ENCODE peak calls at places on chromosomes 4 and X, in eight cellular contexts. R is suprapubic skin, M is lower leg skin, A is heart right ventricle, P is cardiac fibroblast, Q is OCI-LY7, S is cardiac muscle cell, I is choroid plexus epithelial cell. W is an unnamed sample.

GRCh38 chrX:154358829-154359228 is 15.6 kb downstream of the FLNA start:
- DNase-seq in R (no peak), M (no peak), A (no peak), P (no peak), Q (no peak), S (no peak), I (no peak), W (no peak)

GRCh38 chr4:82786004-82786400 is 12.6 kb downstream of the SCD5 start:
- DNase-seq in R (no peak), M (no peak), A (no peak), P (no peak), Q (no peak), S (no peak), I (no peak), W (no peak)

GRCh38 chr4:129738175-129738574 is 642.2 kb downstream of the C4orf33 start:
- DNase-seq in R (no peak), M (no peak), A (no peak), P (no peak), Q (no peak), S (no peak), I (no peak), W (no peak)

GRCh38 chr4:141027421-141027820 is 105.8 kb downstream of the RNF150 start:
- DNase-seq in R (no peak), M (no peak), A (peak), P (peak), Q (no peak), S (peak), I (no peak), W (no peak)

GRCh38 chr4:39025552-39026085 is 6.6 kb downstream of the TMEM156 start:
- DNase-seq in R (no peak), M (no peak), A (no peak), P (peak), Q (peak), S (no peak), I (peak), W (no peak)

GRCh38 chr4:26264109-26264508 is 56.7 kb upstream of the RBPJ start:
- DNase-seq in R (no peak), M (no peak), A (no peak), P (no peak), Q (no peak), S (no peak), I (no peak), W (no peak)

GRCh38 chr4:147513051-147513450 is 32.2 kb downstream of the EDNRA start:
- DNase-seq in R (no peak), M (no peak), A (no peak), P (no peak), Q (no peak), S (no peak), I (no peak), W (no peak)

GRCh38 chrX:12419591-12419990 is 281.3 kb downstream of the FRMPD4 start:
- DNase-seq in R (no peak), M (no peak), A (no peak), P (peak), Q (no peak), S (no peak), I (no peak), W (no peak)

GRCh38 chrX:153685179-153685536 is 2.6 kb upstream of the SLC6A8 start:
- DNase-seq in R (no peak), M (no peak), A (no peak), P (no peak), Q (no peak), S (peak), I (no peak), W (no peak)

GRCh38 chrX:110036162-110037033 is 33.5 kb downstream of the TMEM164 start:
- DNase-seq in R (no peak), M (no peak), A (no peak), P (no peak), Q (no peak), S (no peak), I (no peak), W (no peak)

GRCh38 chrX:36867143-36867542 is 141.0 kb upstream of the FAM47C start:
- DNase-seq in R (no peak), M (no peak), A (no peak), P (peak), Q (peak), S (peak), I (peak), W (peak)

GRCh38 chrX:49704692-49705404 is 9.1 kb upstream of the PAGE1 start:
- DNase-seq in R (no peak), M (no peak), A (no peak), P (no peak), Q (no peak), S (no peak), I (no peak), W (no peak)

GRCh38 chr4:38710053-38710452 is 46.1 kb downstream of the KLF3 start:
- DNase-seq in R (no peak), M (no peak), A (no peak), P (no peak), Q (no peak), S (no peak), I (no peak), W (peak)

GRCh38 chr4:141432000-141432712 is 204.2 kb upstream of the IL15 start:
- DNase-seq in R (no peak), M (no peak), A (no peak), P (peak), Q (no peak), S (no peak), I (peak), W (no peak)

GRCh38 chr4:41212221-41213203 is 1.8 kb downstream of the APBB2 start:
- DNase-seq in R (no peak), M (no peak), A (peak), P (peak), Q (peak), S (peak), I (peak), W (peak)

GRCh38 chr4:2671267-2671895 is 84.8 kb downstream of the TNIP2 start:
- DNase-seq in R (no peak), M (peak), A (no peak), P (no peak), Q (no peak), S (no peak), I (no peak), W (no peak)

GRCh38 chr4:3257691-3258482 is 8.9 kb downstream of the MSANTD1 start:
- DNase-seq in R (no peak), M (peak), A (peak), P (peak), Q (no peak), S (no peak), I (peak), W (no peak)

GRCh38 chr4:111678466-111678865 is 466.8 kb upstream of the FAM241A start:
- DNase-seq in R (no peak), M (no peak), A (no peak), P (peak), Q (no peak), S (no peak), I (peak), W (no peak)

GRCh38 chr4:155040031-155040430 is 168.4 kb upstream of the NPY2R start:
- DNase-seq in R (no peak), M (no peak), A (no peak), P (no peak), Q (no peak), S (no peak), I (no peak), W (no peak)

GRCh38 chrX:43939187-43939926 is 33.8 kb downstream of the NDP start:
- DNase-seq in R (no peak), M (no peak), A (no peak), P (peak), Q (no peak), S (no peak), I (peak), W (no peak)

GRCh38 chr4:168514249-168514852 is 17.5 kb downstream of the PALLD start:
- DNase-seq in R (no peak), M (no peak), A (no peak), P (peak), Q (peak), S (peak), I (peak), W (peak)

GRCh38 chr4:19748911-19749473 is 502.7 kb upstream of the SLIT2 start:
- DNase-seq in R (no peak), M (no peak), A (no peak), P (no peak), Q (no peak), S (no peak), I (no peak), W (no peak)

GRCh38 chrX:40156472-40157227 is 58.9 kb upstream of the BCOR start:
- DNase-seq in R (no peak), M (no peak), A (no peak), P (no peak), Q (no peak), S (no peak), I (no peak), W (no peak)

GRCh38 chrX:107677501-107677901 is 49.2 kb downstream of the PRPS1 start:
- DNase-seq in R (no peak), M (peak), A (no peak), P (peak), Q (no peak), S (peak), I (peak), W (no peak)

DNA sequence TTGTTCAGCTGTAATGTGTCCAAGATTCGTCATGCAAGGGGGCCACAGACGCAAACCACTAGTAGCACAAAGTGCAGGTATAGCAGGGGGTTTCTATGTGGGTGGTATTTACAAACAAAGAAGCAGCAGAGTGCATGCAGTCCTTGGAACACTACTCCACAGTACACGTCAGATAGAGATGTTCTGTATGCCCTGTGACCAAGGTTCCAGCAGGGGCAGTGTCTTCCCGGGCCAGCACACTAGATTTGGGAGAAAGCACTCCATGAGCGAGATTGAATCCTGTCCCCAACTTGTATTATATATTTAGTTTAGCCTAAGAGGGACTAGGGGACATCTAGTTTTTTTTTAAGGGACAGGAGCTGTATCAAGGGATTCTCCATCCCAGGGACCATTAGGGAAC is 54.4 kb upstream of the ESX1 start:
- DNase-seq in R (no peak), M (no peak), A (no peak), P (no peak), Q (no peak), S (no peak), I (no peak), W (no peak)
- TF ChIP-seq CTCF in R (no peak), M (no peak), A (no peak), P (no peak), Q (no peak), S (peak), I (peak), W (no peak)

DNA sequence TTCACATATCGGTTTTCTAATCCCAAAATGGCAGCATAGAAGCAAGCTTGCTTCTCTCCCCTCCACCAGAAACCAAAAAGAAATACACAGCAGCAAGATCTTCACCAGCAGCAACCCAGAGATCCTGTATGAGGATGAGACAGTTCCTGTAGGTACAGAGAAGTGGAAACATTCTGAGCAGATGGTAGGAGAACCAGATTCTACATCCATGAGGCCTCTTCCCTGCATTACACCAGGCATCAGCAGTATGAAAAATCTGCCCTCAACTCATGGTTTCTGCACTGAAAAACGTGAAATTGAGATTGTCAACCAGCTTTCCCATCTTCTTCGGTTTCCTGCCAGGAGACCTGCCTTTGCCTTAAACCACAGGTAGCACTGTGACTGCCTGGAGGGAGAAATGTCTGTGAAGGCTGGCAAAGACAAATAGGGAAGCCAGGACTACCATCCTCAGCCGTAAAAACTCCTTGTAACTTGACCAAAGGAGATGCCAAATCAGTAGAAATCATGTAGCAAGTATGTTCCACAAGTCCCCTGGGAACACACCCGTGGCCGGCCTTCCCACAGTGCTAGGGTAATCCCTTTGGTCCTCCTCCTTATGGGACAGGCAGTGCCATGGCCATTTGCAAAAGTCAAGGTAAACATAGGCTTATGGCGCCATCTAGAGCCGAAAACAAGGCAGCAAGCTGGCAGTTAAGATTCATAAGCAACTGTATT is 24.0 kb upstream of the MTHFD2L start:
- DNase-seq in R (peak), M (peak), A (peak), P (peak), Q (peak), S (peak), I (peak), W (peak)
- TF ChIP-seq CTCF in R (peak), M (no peak), A (peak), P (peak), Q (peak), S (peak), I (peak), W (peak)

GRCh38 chr4:161256716-161257115 is 907.1 kb downstream of the FSTL5 start:
- DNase-seq in R (no peak), M (no peak), A (no peak), P (no peak), Q (no peak), S (no peak), I (peak), W (no peak)
- TF ChIP-seq CTCF in R (no peak), M (no peak), A (no peak), P (no peak), Q (peak), S (no peak), I (peak), W (peak)

DNA sequence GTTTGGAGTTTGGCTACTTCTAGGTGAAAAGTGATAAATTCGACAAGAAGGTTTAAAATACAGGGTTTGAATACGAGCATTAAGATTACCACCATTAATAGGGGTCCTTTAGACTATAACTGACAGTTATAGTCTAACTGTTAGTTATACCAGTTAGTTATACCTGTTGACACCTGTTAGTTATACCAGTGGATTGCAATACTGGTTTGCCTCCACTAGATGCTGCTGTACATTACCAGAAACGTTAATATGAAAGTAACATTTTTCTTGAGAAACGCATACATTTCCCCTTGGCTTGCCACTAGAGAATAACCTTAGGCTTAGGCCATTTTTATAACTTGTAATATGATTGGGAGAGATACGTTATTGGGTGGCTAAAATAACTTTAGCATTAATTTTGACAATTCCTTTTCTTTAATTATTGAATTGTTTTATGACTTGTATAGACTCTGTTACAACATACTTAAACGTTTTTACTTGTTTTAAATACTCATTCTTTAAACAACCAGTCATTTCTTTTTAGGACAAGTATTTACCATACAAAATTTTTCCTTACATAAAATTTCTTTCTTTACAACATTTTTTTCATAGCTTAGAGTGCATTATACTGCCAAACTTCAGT is 911.2 kb downstream of the FSTL5 start:
- DNase-seq in R (no peak), M (no peak), A (no peak), P (peak), Q (peak), S (peak), I (peak), W (peak)
- TF ChIP-seq CTCF in R (no peak), M (no peak), A (peak), P (peak), Q (peak), S (peak), I (peak), W (peak)

GRCh38 chr4:183832776-183833450 is 72.2 kb upstream of the STOX2 start:
- DNase-seq in R (no peak), M (no peak), A (no peak), P (no peak), Q (no peak), S (no peak), I (no peak), W (no peak)
- TF ChIP-seq CTCF in R (no peak), M (no peak), A (no peak), P (no peak), Q (no peak), S (no peak), I (no peak), W (no peak)

W was measured in GM13977.